ENCODE peak calls at places on chromosomes 11 and 22, in seven cellular contexts. One of them, this sample, is unnamed.
A peak's percentile ranks its signal among the peaks of the same experiment; 100 is the strongest.

GRCh38 chr11:105357764-105358163 is 218.2 kb upstream of the CARD18 start:
- DNase-seq in lower lobe of right lung: no peak
- DNase-seq in body of pancreas: peak; percentile 34
- DNase-seq in fibroblast of pulmonary artery: peak; percentile 71
- DNase-seq in heart left ventricle: no peak
- DNase-seq in foreskin fibroblast: no peak
- DNase-seq in choroid plexus epithelial cell: peak; percentile 89
- DNase-seq in this sample: no peak

GRCh38 chr11:961921-962320 is 36.3 kb downstream of the AP2A2 start:
- DNase-seq in heart left ventricle: no peak
- DNase-seq in fibroblast of pulmonary artery: no peak
- DNase-seq in foreskin fibroblast: no peak
- DNase-seq in lower lobe of right lung: peak; percentile 19
- DNase-seq in choroid plexus epithelial cell: no peak
- DNase-seq in body of pancreas: no peak
- DNase-seq in this sample: no peak

GRCh38 chr22:36862251-36863242 is 1.7 kb downstream of the NCF4 start:
- DNase-seq in choroid plexus epithelial cell: no peak
- DNase-seq in heart left ventricle: peak; percentile 41
- DNase-seq in body of pancreas: no peak
- DNase-seq in foreskin fibroblast: no peak
- DNase-seq in fibroblast of pulmonary artery: no peak
- DNase-seq in lower lobe of right lung: peak; percentile 61
- DNase-seq in this sample: no peak

GRCh38 chr22:35173655-35174054 is 83.6 kb upstream of the HMGXB4 start:
- DNase-seq in heart left ventricle: no peak
- DNase-seq in choroid plexus epithelial cell: no peak
- DNase-seq in foreskin fibroblast: no peak
- DNase-seq in lower lobe of right lung: no peak
- DNase-seq in body of pancreas: no peak
- DNase-seq in fibroblast of pulmonary artery: no peak
- DNase-seq in this sample: no peak

GRCh38 chr11:541433-541885 is 4.1 kb downstream of the LRRC56 start:
- DNase-seq in fibroblast of pulmonary artery: no peak
- DNase-seq in lower lobe of right lung: peak; percentile 40
- DNase-seq in heart left ventricle: no peak
- DNase-seq in choroid plexus epithelial cell: no peak
- DNase-seq in foreskin fibroblast: no peak
- DNase-seq in body of pancreas: no peak
- DNase-seq in this sample: no peak

GRCh38 chr11:43547900-43548381 is 132.6 kb upstream of the HSD17B12 start:
- DNase-seq in body of pancreas: peak; percentile 55
- DNase-seq in heart left ventricle: no peak
- DNase-seq in fibroblast of pulmonary artery: no peak
- DNase-seq in lower lobe of right lung: no peak
- DNase-seq in foreskin fibroblast: no peak
- DNase-seq in choroid plexus epithelial cell: peak; percentile 28
- DNase-seq in this sample: peak; percentile 91

GRCh38 chr11:130816941-130817607 is 99.2 kb downstream of the SNX19 start:
- DNase-seq in heart left ventricle: no peak
- DNase-seq in body of pancreas: peak; percentile 21
- DNase-seq in lower lobe of right lung: no peak
- DNase-seq in fibroblast of pulmonary artery: no peak
- DNase-seq in foreskin fibroblast: no peak
- DNase-seq in choroid plexus epithelial cell: no peak
- DNase-seq in this sample: no peak

GRCh38 chr11:48055292-48056132 is 75.2 kb downstream of the PTPRJ start:
- DNase-seq in heart left ventricle: no peak
- DNase-seq in fibroblast of pulmonary artery: no peak
- DNase-seq in foreskin fibroblast: no peak
- DNase-seq in body of pancreas: peak; percentile 25
- DNase-seq in choroid plexus epithelial cell: peak; percentile 68
- DNase-seq in lower lobe of right lung: no peak
- DNase-seq in this sample: no peak

GRCh38 chr22:46595545-46595944 is 24.6 kb upstream of the GRAMD4 start:
- DNase-seq in body of pancreas: no peak
- DNase-seq in foreskin fibroblast: no peak
- DNase-seq in fibroblast of pulmonary artery: no peak
- DNase-seq in lower lobe of right lung: no peak
- DNase-seq in heart left ventricle: peak; percentile 17
- DNase-seq in choroid plexus epithelial cell: no peak
- DNase-seq in this sample: no peak

GRCh38 chr22:46598224-46598623 is 22.0 kb upstream of the GRAMD4 start:
- DNase-seq in choroid plexus epithelial cell: no peak
- DNase-seq in fibroblast of pulmonary artery: no peak
- DNase-seq in lower lobe of right lung: no peak
- DNase-seq in body of pancreas: no peak
- DNase-seq in foreskin fibroblast: no peak
- DNase-seq in heart left ventricle: no peak
- DNase-seq in this sample: no peak

GRCh38 chr22:46596032-46596441 is 24.1 kb upstream of the GRAMD4 start:
- DNase-seq in fibroblast of pulmonary artery: no peak
- DNase-seq in foreskin fibroblast: no peak
- DNase-seq in heart left ventricle: peak; percentile 74
- DNase-seq in body of pancreas: no peak
- DNase-seq in lower lobe of right lung: peak; percentile 50
- DNase-seq in choroid plexus epithelial cell: no peak
- DNase-seq in this sample: no peak

GRCh38 chr22:46594947-46595298 is 25.3 kb upstream of the GRAMD4 start:
- DNase-seq in heart left ventricle: peak; percentile 18
- DNase-seq in choroid plexus epithelial cell: no peak
- DNase-seq in fibroblast of pulmonary artery: no peak
- DNase-seq in lower lobe of right lung: no peak
- DNase-seq in body of pancreas: no peak
- DNase-seq in foreskin fibroblast: no peak
- DNase-seq in this sample: no peak

DNA sequence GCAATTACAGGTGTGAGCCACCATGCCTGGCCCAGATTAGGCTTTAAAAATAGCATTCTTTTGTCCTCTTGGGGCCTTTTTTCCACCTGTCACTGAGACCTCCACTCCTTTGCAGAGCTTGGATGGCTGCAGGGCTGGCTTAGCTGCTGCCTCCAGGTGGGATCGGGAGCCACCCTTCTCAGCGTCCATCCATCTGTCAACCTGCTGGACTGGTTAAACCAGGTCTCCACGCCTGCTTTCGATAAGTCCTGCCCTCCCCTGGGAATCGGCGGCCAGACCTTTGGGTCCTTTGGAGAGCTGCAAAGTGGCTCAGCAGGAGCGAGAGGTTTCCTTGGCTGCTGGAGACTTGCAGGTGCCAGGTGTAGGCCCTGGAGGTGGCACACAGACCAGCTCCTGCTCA is 23.4 kb upstream of the GRAMD4 start:
- DNase-seq in choroid plexus epithelial cell: no peak
- DNase-seq in fibroblast of pulmonary artery: no peak
- DNase-seq in body of pancreas: peak; percentile 96
- DNase-seq in heart left ventricle: no peak
- DNase-seq in lower lobe of right lung: peak; percentile 89
- DNase-seq in foreskin fibroblast: no peak
- DNase-seq in this sample: no peak
- TF ChIP-seq CTCF in choroid plexus epithelial cell: no peak
- TF ChIP-seq CTCF in fibroblast of pulmonary artery: no peak
- TF ChIP-seq CTCF in body of pancreas: peak; percentile 72
- TF ChIP-seq CTCF in heart left ventricle: no peak
- TF ChIP-seq CTCF in lower lobe of right lung: no peak
- TF ChIP-seq CTCF in foreskin fibroblast: no peak
- TF ChIP-seq CTCF in this sample: no peak

GRCh38 chr22:22527312-22527711 is 7.2 kb upstream of the ZNF280A start:
- DNase-seq in lower lobe of right lung: no peak
- DNase-seq in body of pancreas: no peak
- DNase-seq in fibroblast of pulmonary artery: no peak
- DNase-seq in choroid plexus epithelial cell: no peak
- DNase-seq in foreskin fibroblast: no peak
- DNase-seq in heart left ventricle: no peak
- DNase-seq in this sample: no peak
- H3K4me3 ChIP-seq in lower lobe of right lung: no peak overlapping the region
- H3K4me3 ChIP-seq in body of pancreas: no peak overlapping the region
- H3K4me3 ChIP-seq in fibroblast of pulmonary artery: no peak overlapping the region
- H3K4me3 ChIP-seq in choroid plexus epithelial cell: no peak overlapping the region
- H3K4me3 ChIP-seq in foreskin fibroblast: no peak overlapping the region
- H3K4me3 ChIP-seq in heart left ventricle: no peak overlapping the region
- H3K4me3 ChIP-seq in this sample: no peak overlapping the region

DNA sequence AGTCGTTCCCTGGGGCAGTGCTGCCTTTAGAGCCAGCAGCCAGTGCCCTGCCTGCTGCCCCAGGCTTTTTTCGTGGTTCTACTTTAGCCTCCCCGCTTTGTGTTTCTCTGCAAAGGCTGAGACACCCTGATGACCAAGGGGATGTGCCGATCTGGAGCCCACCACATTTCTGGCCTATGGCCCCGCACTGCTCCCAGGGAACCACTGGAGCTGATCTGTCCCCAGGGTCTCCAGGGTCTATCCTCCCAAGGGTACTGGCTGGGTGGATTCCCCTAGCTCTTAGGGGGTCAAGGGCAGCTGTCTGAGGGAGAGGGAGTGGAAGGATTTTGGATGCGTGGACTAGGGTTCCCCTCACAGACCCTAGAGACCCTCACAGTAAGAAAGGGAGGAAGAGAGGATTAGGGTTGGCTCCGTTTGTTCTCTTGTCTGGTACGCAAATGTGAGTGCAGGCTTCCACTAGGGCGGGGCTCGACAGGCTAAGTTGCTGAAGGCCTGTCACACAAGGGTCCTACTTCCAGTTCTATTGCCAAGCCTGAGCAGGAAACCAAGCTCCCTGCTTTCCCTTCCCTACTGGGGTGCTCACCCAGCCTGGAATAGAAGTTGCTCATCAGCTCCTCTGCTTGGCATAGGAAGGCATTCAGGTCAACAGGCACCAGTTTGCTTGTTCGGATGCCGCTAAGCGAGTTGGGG is 19.3 kb downstream of the TREH start:
- DNase-seq in body of pancreas: no peak
- DNase-seq in foreskin fibroblast: no peak
- DNase-seq in choroid plexus epithelial cell: no peak
- DNase-seq in lower lobe of right lung: no peak
- DNase-seq in fibroblast of pulmonary artery: no peak
- DNase-seq in heart left ventricle: peak; percentile 25
- DNase-seq in this sample: no peak
- TF ChIP-seq CTCF in body of pancreas: no peak
- TF ChIP-seq CTCF in foreskin fibroblast: no peak
- TF ChIP-seq CTCF in choroid plexus epithelial cell: no peak
- TF ChIP-seq CTCF in lower lobe of right lung: no peak
- TF ChIP-seq CTCF in fibroblast of pulmonary artery: no peak
- TF ChIP-seq CTCF in heart left ventricle: no peak
- TF ChIP-seq CTCF in this sample: no peak

DNA sequence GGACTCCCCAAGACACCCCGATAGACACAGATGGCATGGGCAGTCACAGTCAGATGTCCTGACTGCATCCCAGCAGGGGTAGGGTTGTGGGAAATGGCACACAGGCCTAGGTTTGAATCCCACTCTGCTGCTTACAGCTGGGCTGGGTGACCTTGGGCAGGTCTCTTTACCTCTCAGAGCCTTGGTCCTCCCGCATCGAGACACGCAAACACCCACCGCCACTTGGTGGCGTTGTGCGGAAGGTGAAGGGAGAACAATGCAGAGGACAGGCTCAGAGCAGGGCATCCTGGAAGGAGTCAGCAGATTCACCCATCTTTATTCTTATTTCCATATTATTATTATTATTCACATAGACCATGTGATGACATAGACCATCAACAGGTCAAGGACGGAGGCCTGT is 140.5 kb downstream of the MIAT start:
- DNase-seq in body of pancreas: no peak
- DNase-seq in fibroblast of pulmonary artery: no peak
- DNase-seq in lower lobe of right lung: no peak
- DNase-seq in heart left ventricle: no peak
- DNase-seq in choroid plexus epithelial cell: peak; percentile 11
- DNase-seq in foreskin fibroblast: no peak
- DNase-seq in this sample: no peak
- H3K4me3 ChIP-seq in body of pancreas: no peak overlapping the region
- H3K4me3 ChIP-seq in fibroblast of pulmonary artery: no peak overlapping the region
- H3K4me3 ChIP-seq in lower lobe of right lung: no peak overlapping the region
- H3K4me3 ChIP-seq in heart left ventricle: no peak overlapping the region
- H3K4me3 ChIP-seq in choroid plexus epithelial cell: no peak overlapping the region
- H3K4me3 ChIP-seq in foreskin fibroblast: no peak overlapping the region
- H3K4me3 ChIP-seq in this sample: no peak overlapping the region

DNA sequence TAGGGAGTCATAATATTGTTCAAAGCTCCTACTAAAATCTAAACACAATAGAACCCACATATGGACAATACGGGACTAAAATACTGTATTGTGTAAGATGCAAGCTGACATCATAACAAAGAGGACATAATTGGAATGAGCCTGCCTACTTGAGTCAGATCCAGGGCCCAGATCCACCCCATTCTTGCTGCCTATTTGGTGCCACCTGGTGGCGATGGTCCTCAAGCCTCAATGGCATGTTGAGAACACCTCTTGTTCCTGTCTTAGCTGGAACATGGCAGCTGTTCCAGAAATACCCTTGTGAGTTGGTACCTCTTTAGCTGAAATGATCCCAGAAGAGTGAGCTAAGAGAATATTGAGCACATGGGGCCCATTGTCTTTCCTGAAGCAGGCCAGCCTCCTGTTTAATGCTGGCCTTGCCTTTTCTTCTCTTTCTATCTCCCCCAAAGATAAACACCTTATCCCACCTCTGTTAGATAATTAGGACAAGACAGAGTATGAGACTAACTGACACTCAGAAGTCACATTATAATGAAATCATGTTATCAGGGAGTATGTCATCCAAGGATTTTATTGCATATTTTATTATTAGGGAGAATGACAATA is 680.9 kb upstream of the ANO5 start:
- DNase-seq in lower lobe of right lung: peak; percentile 69
- DNase-seq in foreskin fibroblast: no peak
- DNase-seq in choroid plexus epithelial cell: peak; percentile 13
- DNase-seq in heart left ventricle: no peak
- DNase-seq in fibroblast of pulmonary artery: peak; percentile 45
- DNase-seq in body of pancreas: peak; percentile 83
- DNase-seq in this sample: peak; percentile 88
- TF ChIP-seq CTCF in lower lobe of right lung: peak; percentile 50
- TF ChIP-seq CTCF in foreskin fibroblast: peak; percentile 13
- TF ChIP-seq CTCF in choroid plexus epithelial cell: peak; percentile 41
- TF ChIP-seq CTCF in heart left ventricle: peak; percentile 26
- TF ChIP-seq CTCF in fibroblast of pulmonary artery: peak; percentile 36
- TF ChIP-seq CTCF in body of pancreas: peak; percentile 54
- TF ChIP-seq CTCF in this sample: peak; percentile 53